ENCODE peak calls at places on chromosomes 13 and 19, in eight cellular contexts. E is thoracic aorta, M is choroid plexus epithelial cell, Z is A673, R is neural progenitor cell, S is MCF 10A, C is esophagus squamous epithelium, Y is heart left ventricle. N is an unnamed sample.

GRCh38 chr19:38433268-38433733 is at the start of gene RYR1:
- DNase-seq in E (no peak), C (no peak), Y (peak), R (peak), S (peak), Z (peak), M (peak), N (peak)

GRCh38 chr13:102405499-102406079 is 3.7 kb upstream of the FGF14 start:
- DNase-seq in C (no peak), Z (no peak), E (no peak), Y (no peak), M (peak), R (peak), S (peak), N (peak)

GRCh38 chr19:54556194-54556593 is 17.4 kb upstream of the LILRA2 start:
- DNase-seq in Z (no peak), M (no peak), S (no peak), R (no peak), E (no peak), Y (no peak), C (no peak), N (no peak)

GRCh38 chr13:51397262-51397933 is 55.4 kb downstream of the INTS6 start:
- DNase-seq in S (peak), E (peak), C (no peak), M (peak), Z (no peak), R (peak), Y (no peak), N (no peak)

GRCh38 chr19:7512400-7512851 is 3.5 kb upstream of the ZNF358 start:
- DNase-seq in C (no peak), S (no peak), M (no peak), Y (no peak), R (peak), E (no peak), Z (no peak), N (no peak)

GRCh38 chr13:54449922-54450321 is 1421.3 kb downstream of the OLFM4 start:
- DNase-seq in E (no peak), C (no peak), M (no peak), Y (no peak), Z (peak), R (no peak), S (peak), N (no peak)

GRCh38 chr19:46471116-46471733 is at the start of gene PNMA8A:
- DNase-seq in R (peak), S (peak), Y (peak), C (no peak), Z (peak), E (peak), M (peak), N (peak)

GRCh38 chr13:72530471-72530870 is 197.0 kb downstream of the MZT1 start:
- DNase-seq in M (peak), Y (no peak), E (no peak), Z (no peak), R (no peak), S (no peak), C (no peak), N (no peak)

GRCh38 chr13:43348397-43348796 is 325.0 kb downstream of the DNAJC15 start:
- DNase-seq in M (peak), S (peak), E (no peak), C (no peak), R (no peak), Z (no peak), Y (no peak), N (no peak)

GRCh38 chr19:41535029-41535622 is 40.8 kb upstream of the CEACAM21 start:
- DNase-seq in E (no peak), M (no peak), C (no peak), S (no peak), R (no peak), Z (no peak), Y (no peak), N (no peak)

GRCh38 chr19:44649578-44650145 is 6.0 kb downstream of the PVR start:
- DNase-seq in Z (no peak), E (no peak), C (no peak), M (no peak), Y (no peak), R (no peak), S (no peak), N (no peak)

GRCh38 chr13:25771641-25772478 is 280.0 kb downstream of the SHISA2 start:
- DNase-seq in C (no peak), E (no peak), Z (peak), Y (no peak), M (peak), R (no peak), S (no peak), N (no peak)

GRCh38 chr13:50126378-50127016 is 111.3 kb downstream of the KCNRG start:
- DNase-seq in S (peak), Z (peak), E (no peak), C (no peak), Y (no peak), M (peak), R (peak), N (no peak)

GRCh38 chr13:43411741-43412140 is 375.0 kb downstream of the ENOX1 start:
- DNase-seq in Z (no peak), E (no peak), S (no peak), M (no peak), Y (peak), C (no peak), R (no peak), N (no peak)

GRCh38 chr13:110089815-110090214 is 217.1 kb downstream of the COL4A1 start:
- DNase-seq in M (no peak), Z (peak), C (no peak), R (no peak), Y (no peak), E (no peak), S (no peak), N (no peak)

GRCh38 chr13:96091164-96091931 is 1.4 kb downstream of the HS6ST3 start:
- DNase-seq in Z (no peak), E (no peak), Y (no peak), M (peak), S (no peak), R (peak), C (no peak), N (peak)

GRCh38 chr13:98050041-98050466 is 92.8 kb upstream of the FARP1 start:
- DNase-seq in E (no peak), R (no peak), Z (no peak), S (peak), Y (no peak), M (no peak), C (no peak), N (peak)

GRCh38 chr13:30192320-30193093 is 114.8 kb downstream of the KATNAL1 start:
- DNase-seq in E (no peak), R (no peak), M (peak), S (no peak), Z (no peak), C (no peak), Y (no peak), N (no peak)

GRCh38 chr19:2494447-2495129 is 18.7 kb downstream of the GADD45B start:
- DNase-seq in R (peak), E (peak), M (peak), S (peak), C (no peak), Z (peak), Y (peak), N (no peak)

GRCh38 chr13:91557328-91557727 is 158.9 kb downstream of the GPC5 start:
- DNase-seq in Y (no peak), C (no peak), Z (no peak), S (no peak), M (no peak), E (no peak), R (no peak), N (no peak)

GRCh38 chr13:97971519-97971918 is 18.0 kb downstream of the IPO5 start:
- DNase-seq in Y (no peak), M (no peak), R (no peak), C (no peak), E (no peak), S (no peak), Z (no peak), N (no peak)

GRCh38 chr13:70253834-70254233 is 145.6 kb upstream of the KLHL1 start:
- DNase-seq in E (no peak), R (no peak), M (peak), Z (peak), Y (no peak), C (no peak), S (peak), N (no peak)

DNA sequence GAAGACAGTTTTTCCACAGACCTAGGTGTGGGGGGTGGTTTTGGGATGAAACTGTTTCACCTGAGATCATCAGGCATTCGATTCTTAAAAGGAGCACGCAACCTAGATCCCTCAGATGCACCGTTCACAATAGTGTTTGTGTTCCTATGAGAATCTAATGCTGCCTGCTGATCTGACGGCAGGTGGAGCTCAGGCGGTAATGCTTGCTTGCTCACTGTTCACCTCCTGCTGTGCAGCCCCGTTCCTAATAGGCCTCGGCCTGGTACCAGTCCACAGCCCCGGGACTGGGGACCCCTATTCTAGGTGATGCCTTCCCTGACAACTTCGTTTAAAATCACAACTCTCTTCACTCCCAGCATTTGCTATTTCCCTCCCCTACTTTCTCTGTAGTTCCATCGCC is 149.6 kb downstream of the IER2 start:
- DNase-seq in C (no peak), S (no peak), R (peak), Y (no peak), Z (no peak), E (no peak), M (no peak), N (no peak)
- TF ChIP-seq CTCF in C (no peak), S (no peak), R (no peak), Y (no peak), Z (no peak), E (no peak), M (peak), N (no peak)

DNA sequence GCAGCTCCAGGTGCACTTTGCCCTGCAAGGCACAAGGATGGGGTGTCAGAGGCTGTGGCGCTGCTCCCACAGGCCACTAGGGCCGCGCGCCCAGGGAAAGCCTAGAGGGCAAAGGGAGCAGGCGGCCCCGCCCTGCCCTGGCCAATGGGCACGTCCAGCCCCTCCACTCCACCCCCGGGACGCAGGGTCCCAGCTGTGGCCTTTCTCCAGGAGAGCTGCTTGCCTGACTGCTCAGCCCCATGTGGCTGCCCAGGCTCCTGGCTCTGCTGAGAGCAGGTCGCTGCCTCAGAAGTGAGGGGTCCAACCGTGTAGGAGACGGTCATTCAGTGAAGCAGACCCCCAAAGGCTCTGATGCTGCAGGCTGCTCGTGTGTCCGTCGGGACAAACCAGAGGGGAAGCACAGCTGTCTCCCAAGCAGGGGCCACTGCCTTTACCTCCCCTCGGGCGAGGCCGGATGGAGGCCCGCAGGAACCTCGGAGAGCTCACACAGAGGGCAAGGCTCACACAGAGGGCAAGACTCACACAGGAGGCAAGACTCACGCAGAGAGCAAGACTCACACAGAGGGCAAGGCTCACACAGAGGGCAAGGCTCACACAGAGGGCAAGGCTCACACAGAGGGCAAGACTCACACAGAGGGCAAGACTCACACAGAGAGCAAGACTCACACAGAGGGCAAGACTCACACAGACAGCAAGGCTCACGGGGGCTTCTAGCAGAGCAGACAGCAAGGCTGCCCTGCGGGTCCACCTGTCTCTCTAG is 56.2 kb upstream of the C13orf46 start:
- DNase-seq in R (no peak), S (no peak), C (no peak), M (peak), Z (no peak), Y (no peak), E (no peak), N (no peak)
- TF ChIP-seq CTCF in R (no peak), S (no peak), C (no peak), M (no peak), Z (no peak), Y (no peak), E (no peak), N (no peak)

GRCh38 chr19:40530091-40530901 is 46.4 kb upstream of the SHKBP1 start:
- DNase-seq in Y (no peak), E (no peak), R (peak), C (no peak), Z (peak), S (no peak), M (no peak), N (peak)
- TF ChIP-seq CTCF in Y (no peak), E (no peak), R (peak), C (peak), Z (peak), S (no peak), M (peak), N (no peak)

GRCh38 chr19:6272411-6272791 is 7.4 kb downstream of the MLLT1 start:
- DNase-seq in S (no peak), R (peak), Z (no peak), E (no peak), C (no peak), Y (no peak), M (no peak), N (no peak)
- TF ChIP-seq CTCF in S (no peak), R (no peak), Z (no peak), E (no peak), C (no peak), Y (no peak), M (no peak), N (no peak)

GRCh38 chr13:23889598-23890224 is 511 bp upstream of the MIPEP start:
- DNase-seq in S (peak), Z (peak), Y (no peak), C (no peak), M (no peak), E (no peak), R (peak), N (no peak)
- TF ChIP-seq CTCF in S (no peak), Z (no peak), Y (no peak), C (no peak), M (no peak), E (no peak), R (no peak), N (no peak)

DNA sequence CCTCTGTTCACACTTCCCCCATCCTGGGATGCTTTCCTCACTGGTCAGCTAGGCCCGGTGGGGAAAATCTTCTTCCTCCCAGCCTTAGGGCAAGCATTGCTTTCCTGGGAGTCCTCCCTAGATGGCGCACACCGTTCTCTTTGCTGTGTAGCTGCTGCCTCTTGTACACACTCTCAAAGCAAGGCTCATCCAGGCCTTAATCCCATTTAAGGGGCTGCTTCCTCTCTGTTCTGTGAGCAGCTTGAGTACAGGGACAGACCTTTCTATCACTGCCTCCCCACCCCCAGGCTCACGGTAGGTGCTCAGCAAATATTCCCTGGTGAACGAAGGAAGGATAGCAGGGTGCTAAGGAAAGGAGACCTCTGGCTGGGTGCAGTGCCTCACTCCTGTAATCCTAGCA is 11.0 kb downstream of the SLC7A10 start:
- DNase-seq in S (peak), Y (no peak), R (peak), M (peak), C (no peak), E (no peak), Z (peak), N (no peak)
- TF ChIP-seq CTCF in S (no peak), Y (no peak), R (peak), M (peak), C (no peak), E (no peak), Z (peak), N (no peak)

GRCh38 chr13:27783111-27783510 is 9.2 kb upstream of the GSX1 start:
- DNase-seq in S (peak), Y (no peak), R (peak), Z (no peak), E (no peak), C (no peak), M (peak), N (no peak)
- TF ChIP-seq CTCF in S (peak), Y (no peak), R (peak), Z (peak), E (no peak), C (peak), M (peak), N (no peak)

DNA sequence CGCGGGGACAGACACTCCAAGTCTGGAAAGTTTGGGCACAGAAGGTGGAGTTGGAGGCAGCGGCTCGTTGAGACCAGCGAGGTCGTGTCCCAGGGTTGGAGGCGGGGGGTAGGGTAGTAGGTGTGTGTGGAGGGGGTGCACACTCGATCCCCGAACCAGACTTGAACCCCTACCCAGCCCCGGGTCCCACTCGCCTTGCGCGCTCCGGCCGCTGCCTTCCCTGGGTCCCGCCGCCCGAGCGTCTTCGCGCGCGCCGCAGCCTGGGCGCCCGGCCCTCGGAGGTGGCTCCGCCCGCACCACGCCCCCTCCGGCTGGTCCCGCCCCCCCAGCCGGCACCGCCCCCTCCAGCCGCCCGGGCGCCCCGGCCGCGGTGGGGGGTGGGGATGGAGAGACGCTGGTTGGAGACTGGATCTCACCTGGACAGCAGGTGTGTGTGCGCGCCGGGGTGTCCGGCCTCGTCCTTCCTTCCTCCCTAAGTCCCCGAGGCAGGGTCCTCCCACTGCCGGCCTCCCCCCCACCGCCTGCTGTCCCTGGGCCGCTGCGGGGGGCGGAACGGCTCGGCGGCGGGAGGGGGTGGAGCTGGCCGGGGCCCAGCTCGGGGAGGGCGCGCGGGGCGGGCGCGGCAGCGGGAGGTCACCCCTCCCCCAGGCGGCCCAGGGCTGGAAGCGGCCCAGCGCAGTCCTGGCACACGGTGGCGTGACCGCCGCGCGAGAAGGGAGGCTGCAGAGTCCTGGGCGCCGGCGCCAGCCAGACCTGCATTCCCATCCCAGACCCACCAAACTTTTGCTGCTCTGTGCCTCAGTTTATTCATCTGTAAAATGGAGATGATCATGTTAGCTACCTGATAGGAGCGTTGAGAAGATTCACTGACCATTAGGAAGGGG is at the start of gene KANK2:
- DNase-seq in R (peak), C (no peak), Y (peak), E (no peak), S (peak), M (peak), Z (peak), N (peak)
- TF ChIP-seq CTCF in R (no peak), C (no peak), Y (no peak), E (no peak), S (no peak), M (no peak), Z (no peak), N (peak)

N was measured in endothelial cell.